ENCODE peak calls at places on chromosomes 12 and 14, in ten cellular contexts. One of them, this sample, is unnamed.

GRCh38 chr12:57936513-57936883 is 4.9 kb upstream of the ATP23 start:
- DNase-seq in stimulated activated CD4-positive, alpha-beta T cell treated with anti-CD3 and anti-CD28 coated beads, Interleukin-1b, Interleukin-23, amount 100 ng/mL, for 48 hours: no peak
- DNase-seq in stimulated activated CD8-positive, alpha-beta memory T cell treated with anti-CD3 and anti-CD28 coated beads, Interleukin-7, amount 100 ng/mL, for 4 hours: no peak
- DNase-seq in NCI-H2171: no peak
- DNase-seq in CD8-positive, alpha-beta memory T cell: no peak
- DNase-seq in activated naive CD8-positive, alpha-beta T cell treated with anti-CD3 and anti-CD28 coated beads, Interleukin-2, amount 50 U/mL, for 24 hours: no peak
- DNase-seq in AG09319: no peak
- DNase-seq in COR-L47: no peak
- DNase-seq in HTR-8/SVneo: no peak
- DNase-seq in Peyer's patch: no peak
- DNase-seq in this sample: no peak

GRCh38 chr12:14364583-14365271 is 755 bp upstream of the ATF7IP start:
- DNase-seq in COR-L47: no peak
- DNase-seq in Peyer's patch: no peak
- DNase-seq in stimulated activated CD8-positive, alpha-beta memory T cell treated with anti-CD3 and anti-CD28 coated beads, Interleukin-7, amount 100 ng/mL, for 4 hours: no peak
- DNase-seq in CD8-positive, alpha-beta memory T cell: no peak
- DNase-seq in activated naive CD8-positive, alpha-beta T cell treated with anti-CD3 and anti-CD28 coated beads, Interleukin-2, amount 50 U/mL, for 24 hours: no peak
- DNase-seq in AG09319: no peak
- DNase-seq in stimulated activated CD4-positive, alpha-beta T cell treated with anti-CD3 and anti-CD28 coated beads, Interleukin-1b, Interleukin-23, amount 100 ng/mL, for 48 hours: no peak
- DNase-seq in NCI-H2171: no peak
- DNase-seq in HTR-8/SVneo: no peak
- DNase-seq in this sample: no peak

GRCh38 chr12:70048521-70049245 is 194.6 kb upstream of the CNOT2 start:
- DNase-seq in stimulated activated CD8-positive, alpha-beta memory T cell treated with anti-CD3 and anti-CD28 coated beads, Interleukin-7, amount 100 ng/mL, for 4 hours: no peak
- DNase-seq in COR-L47: no peak
- DNase-seq in AG09319: no peak
- DNase-seq in NCI-H2171: no peak
- DNase-seq in activated naive CD8-positive, alpha-beta T cell treated with anti-CD3 and anti-CD28 coated beads, Interleukin-2, amount 50 U/mL, for 24 hours: no peak
- DNase-seq in Peyer's patch: no peak
- DNase-seq in stimulated activated CD4-positive, alpha-beta T cell treated with anti-CD3 and anti-CD28 coated beads, Interleukin-1b, Interleukin-23, amount 100 ng/mL, for 48 hours: no peak
- DNase-seq in CD8-positive, alpha-beta memory T cell: no peak
- DNase-seq in HTR-8/SVneo: no peak
- DNase-seq in this sample: no peak

GRCh38 chr14:68843471-68844209 is 50.8 kb upstream of the ZFP36L1 start:
- DNase-seq in NCI-H2171: peak
- DNase-seq in AG09319: peak
- DNase-seq in stimulated activated CD8-positive, alpha-beta memory T cell treated with anti-CD3 and anti-CD28 coated beads, Interleukin-7, amount 100 ng/mL, for 4 hours: peak
- DNase-seq in COR-L47: peak
- DNase-seq in Peyer's patch: peak
- DNase-seq in stimulated activated CD4-positive, alpha-beta T cell treated with anti-CD3 and anti-CD28 coated beads, Interleukin-1b, Interleukin-23, amount 100 ng/mL, for 48 hours: peak
- DNase-seq in activated naive CD8-positive, alpha-beta T cell treated with anti-CD3 and anti-CD28 coated beads, Interleukin-2, amount 50 U/mL, for 24 hours: peak
- DNase-seq in CD8-positive, alpha-beta memory T cell: peak
- DNase-seq in HTR-8/SVneo: peak
- DNase-seq in this sample: peak

GRCh38 chr12:49703647-49704137 is 3.5 kb downstream of the FMNL3 start:
- DNase-seq in activated naive CD8-positive, alpha-beta T cell treated with anti-CD3 and anti-CD28 coated beads, Interleukin-2, amount 50 U/mL, for 24 hours: peak
- DNase-seq in HTR-8/SVneo: no peak
- DNase-seq in Peyer's patch: peak
- DNase-seq in stimulated activated CD4-positive, alpha-beta T cell treated with anti-CD3 and anti-CD28 coated beads, Interleukin-1b, Interleukin-23, amount 100 ng/mL, for 48 hours: peak
- DNase-seq in NCI-H2171: no peak
- DNase-seq in COR-L47: no peak
- DNase-seq in AG09319: no peak
- DNase-seq in stimulated activated CD8-positive, alpha-beta memory T cell treated with anti-CD3 and anti-CD28 coated beads, Interleukin-7, amount 100 ng/mL, for 4 hours: peak
- DNase-seq in CD8-positive, alpha-beta memory T cell: no peak
- DNase-seq in this sample: no peak

GRCh38 chr12:4388662-4389061 is 9.2 kb upstream of the FGF23 start:
- DNase-seq in AG09319: no peak
- DNase-seq in HTR-8/SVneo: no peak
- DNase-seq in stimulated activated CD8-positive, alpha-beta memory T cell treated with anti-CD3 and anti-CD28 coated beads, Interleukin-7, amount 100 ng/mL, for 4 hours: no peak
- DNase-seq in CD8-positive, alpha-beta memory T cell: no peak
- DNase-seq in COR-L47: no peak
- DNase-seq in activated naive CD8-positive, alpha-beta T cell treated with anti-CD3 and anti-CD28 coated beads, Interleukin-2, amount 50 U/mL, for 24 hours: no peak
- DNase-seq in stimulated activated CD4-positive, alpha-beta T cell treated with anti-CD3 and anti-CD28 coated beads, Interleukin-1b, Interleukin-23, amount 100 ng/mL, for 48 hours: no peak
- DNase-seq in NCI-H2171: no peak
- DNase-seq in Peyer's patch: no peak
- DNase-seq in this sample: no peak

GRCh38 chr12:124006582-124007170 is 33.7 kb downstream of the ZNF664 start:
- DNase-seq in NCI-H2171: no peak
- DNase-seq in stimulated activated CD8-positive, alpha-beta memory T cell treated with anti-CD3 and anti-CD28 coated beads, Interleukin-7, amount 100 ng/mL, for 4 hours: no peak
- DNase-seq in COR-L47: no peak
- DNase-seq in stimulated activated CD4-positive, alpha-beta T cell treated with anti-CD3 and anti-CD28 coated beads, Interleukin-1b, Interleukin-23, amount 100 ng/mL, for 48 hours: peak
- DNase-seq in Peyer's patch: peak
- DNase-seq in CD8-positive, alpha-beta memory T cell: no peak
- DNase-seq in HTR-8/SVneo: no peak
- DNase-seq in activated naive CD8-positive, alpha-beta T cell treated with anti-CD3 and anti-CD28 coated beads, Interleukin-2, amount 50 U/mL, for 24 hours: peak
- DNase-seq in AG09319: no peak
- DNase-seq in this sample: no peak

GRCh38 chr14:101077511-101078074 is 174.1 kb upstream of the RTL1 start:
- DNase-seq in stimulated activated CD4-positive, alpha-beta T cell treated with anti-CD3 and anti-CD28 coated beads, Interleukin-1b, Interleukin-23, amount 100 ng/mL, for 48 hours: no peak
- DNase-seq in AG09319: no peak
- DNase-seq in activated naive CD8-positive, alpha-beta T cell treated with anti-CD3 and anti-CD28 coated beads, Interleukin-2, amount 50 U/mL, for 24 hours: peak
- DNase-seq in HTR-8/SVneo: no peak
- DNase-seq in stimulated activated CD8-positive, alpha-beta memory T cell treated with anti-CD3 and anti-CD28 coated beads, Interleukin-7, amount 100 ng/mL, for 4 hours: no peak
- DNase-seq in COR-L47: no peak
- DNase-seq in NCI-H2171: peak
- DNase-seq in CD8-positive, alpha-beta memory T cell: no peak
- DNase-seq in Peyer's patch: no peak
- DNase-seq in this sample: no peak

GRCh38 chr14:50937325-50937724 is 7.0 kb downstream of the PYGL start:
- DNase-seq in Peyer's patch: no peak
- DNase-seq in activated naive CD8-positive, alpha-beta T cell treated with anti-CD3 and anti-CD28 coated beads, Interleukin-2, amount 50 U/mL, for 24 hours: no peak
- DNase-seq in COR-L47: no peak
- DNase-seq in stimulated activated CD8-positive, alpha-beta memory T cell treated with anti-CD3 and anti-CD28 coated beads, Interleukin-7, amount 100 ng/mL, for 4 hours: no peak
- DNase-seq in HTR-8/SVneo: peak
- DNase-seq in CD8-positive, alpha-beta memory T cell: no peak
- DNase-seq in stimulated activated CD4-positive, alpha-beta T cell treated with anti-CD3 and anti-CD28 coated beads, Interleukin-1b, Interleukin-23, amount 100 ng/mL, for 48 hours: no peak
- DNase-seq in AG09319: no peak
- DNase-seq in NCI-H2171: no peak
- DNase-seq in this sample: no peak

GRCh38 chr14:65044596-65044959 is 57.7 kb downstream of the MAX start:
- DNase-seq in activated naive CD8-positive, alpha-beta T cell treated with anti-CD3 and anti-CD28 coated beads, Interleukin-2, amount 50 U/mL, for 24 hours: no peak
- DNase-seq in HTR-8/SVneo: no peak
- DNase-seq in COR-L47: no peak
- DNase-seq in Peyer's patch: no peak
- DNase-seq in AG09319: no peak
- DNase-seq in NCI-H2171: no peak
- DNase-seq in CD8-positive, alpha-beta memory T cell: no peak
- DNase-seq in stimulated activated CD8-positive, alpha-beta memory T cell treated with anti-CD3 and anti-CD28 coated beads, Interleukin-7, amount 100 ng/mL, for 4 hours: no peak
- DNase-seq in stimulated activated CD4-positive, alpha-beta T cell treated with anti-CD3 and anti-CD28 coated beads, Interleukin-1b, Interleukin-23, amount 100 ng/mL, for 48 hours: no peak
- DNase-seq in this sample: no peak

GRCh38 chr14:56208520-56208919 is 90.3 kb downstream of the PELI2 start:
- DNase-seq in COR-L47: no peak
- DNase-seq in activated naive CD8-positive, alpha-beta T cell treated with anti-CD3 and anti-CD28 coated beads, Interleukin-2, amount 50 U/mL, for 24 hours: no peak
- DNase-seq in NCI-H2171: no peak
- DNase-seq in AG09319: no peak
- DNase-seq in HTR-8/SVneo: no peak
- DNase-seq in Peyer's patch: no peak
- DNase-seq in stimulated activated CD4-positive, alpha-beta T cell treated with anti-CD3 and anti-CD28 coated beads, Interleukin-1b, Interleukin-23, amount 100 ng/mL, for 48 hours: no peak
- DNase-seq in CD8-positive, alpha-beta memory T cell: no peak
- DNase-seq in stimulated activated CD8-positive, alpha-beta memory T cell treated with anti-CD3 and anti-CD28 coated beads, Interleukin-7, amount 100 ng/mL, for 4 hours: no peak
- DNase-seq in this sample: no peak

GRCh38 chr14:101499080-101499479 is 62.2 kb upstream of the DIO3 start:
- DNase-seq in Peyer's patch: no peak
- DNase-seq in activated naive CD8-positive, alpha-beta T cell treated with anti-CD3 and anti-CD28 coated beads, Interleukin-2, amount 50 U/mL, for 24 hours: no peak
- DNase-seq in CD8-positive, alpha-beta memory T cell: no peak
- DNase-seq in AG09319: no peak
- DNase-seq in HTR-8/SVneo: no peak
- DNase-seq in COR-L47: no peak
- DNase-seq in stimulated activated CD4-positive, alpha-beta T cell treated with anti-CD3 and anti-CD28 coated beads, Interleukin-1b, Interleukin-23, amount 100 ng/mL, for 48 hours: no peak
- DNase-seq in NCI-H2171: no peak
- DNase-seq in stimulated activated CD8-positive, alpha-beta memory T cell treated with anti-CD3 and anti-CD28 coated beads, Interleukin-7, amount 100 ng/mL, for 4 hours: no peak
- DNase-seq in this sample: no peak

This sample was measured in NK-92 treated with Interleukin-12 subunit alpha and Interleukin-12 subunit beta, amount 100 ng/mL, for 24 hours.